ENCODE peak calls at places on chromosomes 11 and 22, in four cellular contexts. M, V, D and L are unnamed samples.

GRCh38 chr11:65593518-65594414 is 1.8 kb downstream of the KCNK7 start:
- DNase-seq in V (no peak), D (no peak), M (no peak), L (no peak)

GRCh38 chr11:120424970-120425332 is 86.6 kb upstream of the GRIK4 start:
- DNase-seq in M (no peak), D (peak), V (no peak), L (no peak)

GRCh38 chr11:446886-447285 is 3.2 kb upstream of the PTDSS2 start:
- DNase-seq in V (peak), M (no peak), D (peak), L (no peak)

GRCh38 chr11:9626778-9627394 is 37.0 kb upstream of the SWAP70 start:
- DNase-seq in D (no peak), V (no peak), M (no peak), L (no peak)

GRCh38 chr11:64569300-64569970 is 21.6 kb upstream of the SLC22A12 start:
- DNase-seq in D (no peak), M (no peak), V (peak), L (no peak)

GRCh38 chr22:33747576-33748180 is 172.6 kb downstream of the LARGE1 start:
- DNase-seq in M (no peak), D (no peak), V (no peak), L (no peak)

GRCh38 chr22:48331691-48332220 is 1495.9 kb downstream of the BRD1 start:
- DNase-seq in D (no peak), V (peak), M (no peak), L (no peak)

GRCh38 chr11:12238420-12238819 is 128.0 kb downstream of the MICAL2 start:
- DNase-seq in M (no peak), V (no peak), D (no peak), L (no peak)

GRCh38 chr11:10722307-10722706 is 28.7 kb upstream of the CTR9 start:
- DNase-seq in M (no peak), D (no peak), V (no peak), L (no peak)

GRCh38 chr11:10294289-10294953 is 402 bp upstream of the SBF2 start:
- DNase-seq in D (peak), M (no peak), V (peak), L (no peak)

GRCh38 chr11:66080055-66080817 is 10.2 kb downstream of the PACS1 start:
- DNase-seq in V (no peak), M (no peak), D (peak), L (no peak)

GRCh38 chr22:35914665-35915476 is 113.8 kb downstream of the RBFOX2 start:
- DNase-seq in M (peak), V (no peak), D (peak), L (peak)

GRCh38 chr11:60170566-60170965 is 12.3 kb downstream of the MS4A6A start:
- DNase-seq in M (no peak), V (no peak), D (no peak), L (no peak)

GRCh38 chr11:58577441-58578135 is 1.3 kb upstream of the ZFP91 start:
- DNase-seq in M (peak), D (peak), V (peak), L (peak)

GRCh38 chr11:86247608-86248007 is 3.1 kb downstream of the EED start:
- DNase-seq in M (no peak), D (no peak), V (no peak), L (no peak)

GRCh38 chr11:2569731-2570210 is 125.0 kb downstream of the KCNQ1 start:
- DNase-seq in M (no peak), V (peak), D (no peak), L (no peak)

GRCh38 chr11:110131386-110132123 is 38.4 kb downstream of the ZC3H12C start:
- DNase-seq in D (no peak), M (no peak), V (no peak), L (no peak)

GRCh38 chr11:1387961-1388762 is 1.6 kb upstream of the BRSK2 start:
- DNase-seq in V (peak), D (no peak), M (no peak), L (no peak)

GRCh38 chr11:94732617-94733292 is 35.4 kb upstream of the AMOTL1 start:
- DNase-seq in M (no peak), V (peak), D (no peak), L (peak)

GRCh38 chr22:28438183-28438778 is 241.4 kb downstream of the TTC28 start:
- DNase-seq in D (no peak), M (no peak), V (no peak), L (no peak)

GRCh38 chr11:11584937-11585336 is 36.9 kb downstream of the GALNT18 start:
- DNase-seq in V (no peak), D (no peak), M (no peak), L (no peak)

GRCh38 chr11:134949121-134949591 is 537.1 kb upstream of the B3GAT1 start:
- DNase-seq in D (no peak), V (no peak), M (peak), L (no peak)

GRCh38 chr11:19770277-19770676 is 57.6 kb downstream of the NAV2 start:
- DNase-seq in V (no peak), M (no peak), D (no peak), L (no peak)

GRCh38 chr11:58861533-58861932 is 17.0 kb upstream of the GLYATL2 start:
- DNase-seq in D (no peak), M (no peak), V (no peak), L (no peak)

GRCh38 chr22:21758056-21758455 is 22.5 kb upstream of the YPEL1 start:
- DNase-seq in V (no peak), M (no peak), D (no peak), L (no peak)

GRCh38 chr22:32880061-32880460 is 78.6 kb downstream of the TIMP3 start:
- DNase-seq in M (no peak), V (no peak), D (peak), L (peak)

GRCh38 chr22:50473088-50473487 is 1.7 kb downstream of the SBF1 start:
- DNase-seq in V (peak), M (no peak), D (no peak), L (no peak)

GRCh38 chr11:61581030-61581928 is at the start of gene SYT7:
- DNase-seq in M (peak), D (peak), V (peak), L (peak)
- H3K27ac ChIP-seq in M (no peak), D (peak), V (peak), L (no peak)

GRCh38 chr11:6614446-6614845 is 2.4 kb upstream of the TAF10 start:
- DNase-seq in V (no peak), D (no peak), M (no peak), L (no peak)

GRCh38 chr11:6616596-6617250 is 2.5 kb downstream of the TPP1 start:
- DNase-seq in V (peak), D (no peak), M (no peak), L (no peak)

GRCh38 chr11:6617315-6617781 is 1.9 kb downstream of the TPP1 start:
- DNase-seq in V (peak), M (no peak), D (no peak), L (no peak)

GRCh38 chr11:6615046-6615445 is 3.0 kb upstream of the TAF10 start:
- DNase-seq in V (no peak), D (no peak), M (no peak), L (no peak)

GRCh38 chr11:6615882-6616585 is 3.2 kb downstream of the TPP1 start:
- DNase-seq in D (no peak), M (no peak), V (no peak), L (no peak)
- TF ChIP-seq CTCF in D (no peak), M (no peak), V (no peak), L (no peak)

GRCh38 chr11:69014084-69014935 is 1.3 kb upstream of the MRGPRF start:
- DNase-seq in M (no peak), V (peak), D (peak), L (peak)

GRCh38 chr11:69012092-69013008 is 696 bp downstream of the MRGPRF start:
- DNase-seq in V (peak), M (no peak), D (no peak), L (no peak)

GRCh38 chr11:69014936-69015549 is 2.0 kb upstream of the MRGPRF start:
- DNase-seq in M (no peak), D (no peak), V (no peak), L (no peak)

GRCh38 chr11:69011624-69012091 is 1.4 kb downstream of the MRGPRF start:
- DNase-seq in V (peak), M (no peak), D (no peak), L (no peak)

DNA sequence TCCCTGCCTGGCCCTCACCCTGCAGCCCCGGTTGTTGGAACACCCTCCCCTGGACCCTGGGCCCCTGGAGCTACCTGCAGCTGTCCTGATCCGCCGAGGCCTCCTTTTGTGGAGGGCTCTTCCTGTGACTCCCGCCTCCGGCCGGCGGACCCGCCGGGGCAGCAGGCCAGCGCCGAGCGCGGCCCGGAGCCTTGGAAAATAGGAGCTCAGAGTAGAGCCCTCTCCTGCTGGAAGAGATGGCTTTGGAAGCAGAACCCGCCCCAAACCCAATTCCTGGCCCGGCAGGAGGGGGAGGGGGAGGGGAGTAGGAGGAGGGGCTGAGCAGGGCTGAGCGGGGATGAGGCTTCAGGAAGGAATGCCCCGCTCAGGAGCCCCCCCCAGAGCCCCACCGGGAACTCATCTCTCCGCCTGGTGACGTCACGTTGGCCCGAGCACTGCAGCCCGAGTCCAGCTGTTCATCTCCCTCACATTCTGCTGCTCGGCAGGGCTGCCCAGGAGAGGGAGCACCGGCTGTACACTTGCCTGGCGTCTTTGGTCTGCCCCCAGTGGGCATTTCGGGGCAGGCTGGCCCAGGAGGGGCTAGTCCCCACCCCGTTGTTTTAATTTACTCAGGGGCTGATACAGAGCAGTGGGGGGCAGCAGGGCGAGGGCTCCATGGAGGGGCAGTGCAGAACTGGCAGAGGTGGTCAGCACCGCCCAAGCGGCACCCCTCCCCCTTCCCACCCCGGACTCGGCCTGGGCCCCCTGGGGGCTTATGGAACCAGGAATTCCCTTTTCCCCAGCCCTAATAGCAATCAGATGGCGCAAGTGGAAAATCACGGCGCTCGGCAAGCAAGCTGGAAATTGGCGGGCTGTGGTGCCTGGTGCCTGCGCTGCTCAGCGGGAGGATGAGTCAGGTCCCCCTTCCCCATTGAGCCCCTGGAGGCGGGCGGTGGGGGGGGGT is at the start of gene MRGPRF:
- DNase-seq in D (peak), V (peak), M (peak), L (peak)
- H3K27ac ChIP-seq in D (peak), V (peak), M (peak), L (peak)

GRCh38 chr11:44454686-44455085 is 110.8 kb upstream of the CD82 start:
- DNase-seq in D (no peak), V (no peak), M (no peak), L (no peak)

GRCh38 chr11:44453213-44453612 is 112.2 kb upstream of the CD82 start:
- DNase-seq in M (no peak), D (peak), V (no peak), L (no peak)

GRCh38 chr11:44457862-44458261 is 107.6 kb upstream of the CD82 start:
- DNase-seq in D (no peak), V (no peak), M (no peak), L (no peak)

GRCh38 chr11:44453871-44454270 is 111.6 kb upstream of the CD82 start:
- DNase-seq in M (no peak), D (peak), V (no peak), L (no peak)

DNA sequence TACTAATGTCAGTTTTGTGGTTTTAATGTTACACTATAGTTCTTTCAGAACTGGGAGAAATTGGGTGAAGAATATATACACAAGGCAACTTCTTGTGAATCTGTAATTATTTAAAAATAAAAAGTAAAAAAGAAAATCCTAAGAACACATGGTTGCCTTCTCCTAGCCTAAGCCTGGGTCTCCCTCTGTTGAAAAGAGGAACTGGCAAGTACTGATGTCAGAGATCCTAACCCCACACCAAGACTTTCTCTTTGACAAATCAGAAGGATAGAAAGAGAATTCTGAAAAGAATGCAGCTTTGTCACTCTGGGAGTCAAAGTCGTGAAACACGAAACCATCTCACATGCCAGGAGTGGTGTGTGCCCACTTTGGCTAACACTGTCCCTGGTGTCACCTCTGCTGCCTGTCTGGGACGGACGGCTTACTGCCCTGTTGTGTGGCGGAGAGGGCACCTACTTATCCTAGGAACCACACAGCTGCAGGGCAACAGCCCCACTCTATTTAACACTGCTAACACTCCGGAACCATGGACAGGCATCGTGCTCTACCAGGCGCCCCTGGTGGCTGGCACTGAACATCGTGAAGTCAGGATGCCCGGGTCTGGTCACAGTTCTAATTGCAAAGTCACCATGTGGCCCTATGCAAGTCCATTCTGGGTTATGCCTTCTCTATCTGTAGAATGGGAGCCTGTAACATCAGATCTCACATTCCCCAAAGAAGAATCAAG is 108.8 kb upstream of the CD82 start:
- DNase-seq in M (no peak), D (no peak), V (no peak), L (no peak)
- TF ChIP-seq CTCF in M (no peak), D (no peak), V (no peak), L (peak)